ENCODE peak calls at places on chromosomes 7 and 10, in seven cellular contexts. Z is vagina, Q is thoracic aorta, E is hepatocyte, M is fibroblast of pulmonary artery, Y is neural crest cell, L is fibroblast of lung. V is an unnamed sample.

GRCh38 chr10:69324583-69324982 is 46.3 kb downstream of the HK1 start:
- DNase-seq in Y (no peak), Z (no peak), M (no peak), E (no peak), L (no peak), Q (no peak), V (no peak)

GRCh38 chr7:12056381-12056780 is 154.7 kb upstream of the TMEM106B start:
- DNase-seq in Z (no peak), Q (no peak), Y (no peak), L (peak), M (no peak), E (no peak), V (no peak)

GRCh38 chr10:15433850-15434537 is 62.9 kb upstream of the FAM171A1 start:
- DNase-seq in Z (no peak), Y (peak), Q (no peak), M (peak), E (peak), L (peak), V (no peak)

GRCh38 chr10:47048533-47048905 is 137.3 kb downstream of the PTPN20 start:
- DNase-seq in Y (no peak), E (no peak), L (no peak), M (peak), Q (no peak), Z (no peak), V (no peak)

GRCh38 chr10:62548686-62549085 is 174.5 kb downstream of the ZNF365 start:
- DNase-seq in Q (no peak), Y (no peak), M (no peak), L (no peak), Z (no peak), E (no peak), V (no peak)

GRCh38 chr7:118214051-118214832 is 10.3 kb upstream of the ANKRD7 start:
- DNase-seq in M (peak), E (no peak), L (peak), Q (peak), Z (no peak), Y (no peak), V (peak)

GRCh38 chr10:78207776-78208175 is 174.1 kb downstream of the RPS24 start:
- DNase-seq in E (no peak), Y (no peak), Q (no peak), M (no peak), Z (no peak), L (no peak), V (no peak)

GRCh38 chr10:79488870-79489269 is 23.5 kb upstream of the EIF5AL1 start:
- DNase-seq in L (no peak), Y (no peak), Q (no peak), E (no peak), M (no peak), Z (peak), V (no peak)

GRCh38 chr7:46603780-46604725 is 683.0 kb upstream of the IGFBP3 start:
- DNase-seq in Z (peak), Q (peak), Y (no peak), L (peak), E (peak), M (peak), V (no peak)

GRCh38 chr7:87766827-87767226 is 109.3 kb downstream of the SLC25A40 start:
- DNase-seq in E (no peak), L (no peak), M (no peak), Q (no peak), Y (no peak), Z (no peak), V (no peak)

GRCh38 chr7:75992083-75992755 is 2.2 kb downstream of the TMEM120A start:
- DNase-seq in Y (no peak), E (no peak), L (no peak), M (no peak), Z (no peak), Q (no peak), V (no peak)

GRCh38 chr10:69952069-69952800 is 100.4 kb upstream of the MACROH2A2 start:
- DNase-seq in M (no peak), Y (no peak), E (no peak), Z (no peak), Q (no peak), L (no peak), V (no peak)

GRCh38 chr7:109059089-109059488 is 489.4 kb downstream of the DNAJB9 start:
- DNase-seq in E (no peak), M (no peak), L (no peak), Y (no peak), Z (no peak), Q (no peak), V (no peak)

GRCh38 chr7:73519867-73520672 is 2.0 kb downstream of the BAZ1B start:
- DNase-seq in L (no peak), Q (no peak), M (no peak), E (no peak), Y (no peak), Z (no peak), V (no peak)

GRCh38 chr7:11668727-11669126 is 163.3 kb downstream of the THSD7A start:
- DNase-seq in Z (no peak), M (no peak), L (no peak), E (no peak), Y (no peak), Q (no peak), V (no peak)

GRCh38 chr10:127577376-127577775 is 28.3 kb downstream of the NPS start:
- DNase-seq in L (peak), M (peak), Q (no peak), Z (no peak), Y (no peak), E (no peak), V (no peak)

GRCh38 chr7:155071916-155072315 is 1.8 kb downstream of the HTR5A start:
- DNase-seq in M (no peak), L (no peak), Y (no peak), Q (no peak), E (no peak), Z (no peak), V (no peak)

GRCh38 chr10:86229378-86229777 is 137.2 kb downstream of the GRID1 start:
- DNase-seq in M (no peak), Z (no peak), Y (no peak), E (no peak), Q (no peak), L (no peak), V (no peak)

GRCh38 chr10:52316005-52316404 is 1.9 kb downstream of the DKK1 start:
- DNase-seq in E (no peak), Y (no peak), Z (no peak), Q (no peak), M (no peak), L (peak), V (no peak)

GRCh38 chr10:103966671-103967432 is at the start of gene SLK:
- DNase-seq in E (peak), Q (peak), Y (peak), M (peak), L (peak), Z (peak), V (peak)

GRCh38 chr10:14478639-14479038 is 147.9 kb upstream of the FRMD4A start:
- DNase-seq in Z (no peak), E (peak), M (peak), Y (peak), Q (no peak), L (peak), V (no peak)

GRCh38 chr7:148485618-148486017 is 104.9 kb upstream of the C7orf33 start:
- DNase-seq in L (no peak), E (peak), Z (no peak), Q (no peak), Y (no peak), M (no peak), V (no peak)

GRCh38 chr7:158074896-158075632 is 512.6 kb downstream of the PTPRN2 start:
- DNase-seq in Q (no peak), Y (no peak), Z (no peak), M (no peak), L (no peak), E (no peak), V (no peak)

GRCh38 chr10:133527779-133528271 is 662 bp downstream of the CYP2E1 start:
- DNase-seq in Z (no peak), M (no peak), Y (no peak), Q (no peak), E (no peak), L (no peak), V (no peak)

GRCh38 chr10:585502-585901 is 104.0 kb downstream of the DIP2C start:
- DNase-seq in M (no peak), E (no peak), L (no peak), Y (no peak), Z (no peak), Q (no peak), V (no peak)
- TF ChIP-seq CTCF in M (no peak), E (no peak), L (no peak), Y (no peak), Z (no peak), Q (no peak), V (no peak)

DNA sequence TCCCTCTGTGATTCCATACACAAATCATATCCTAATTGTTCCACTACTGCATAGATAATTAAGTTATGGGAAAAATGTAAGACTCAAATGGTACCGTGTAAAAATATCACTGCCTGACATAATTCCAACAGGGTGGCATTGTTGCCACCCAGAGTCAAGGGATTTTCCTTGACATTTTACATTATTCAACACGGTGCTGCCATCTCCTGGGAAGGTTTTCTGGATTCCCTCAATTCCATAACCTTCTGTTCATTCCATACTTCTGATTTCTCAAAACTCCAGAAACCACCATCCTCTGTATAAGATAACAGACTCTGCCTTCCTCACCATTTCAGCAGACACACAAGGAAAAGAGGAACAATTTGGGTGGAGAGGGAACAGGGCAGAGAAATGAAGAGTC is 495.9 kb downstream of the XPNPEP1 start:
- DNase-seq in Q (no peak), M (no peak), Y (no peak), Z (no peak), E (peak), L (peak), V (no peak)
- TF ChIP-seq CTCF in Q (no peak), M (no peak), Y (peak), Z (no peak), E (peak), L (peak), V (peak)

GRCh38 chr7:114929570-114929969 is 7.7 kb downstream of the MDFIC start:
- DNase-seq in Z (no peak), E (no peak), Y (no peak), L (no peak), M (no peak), Q (no peak), V (no peak)
- TF ChIP-seq CTCF in Z (no peak), E (no peak), Y (no peak), L (no peak), M (peak), Q (no peak), V (no peak)

GRCh38 chr7:80550005-80550404 is 38.1 kb upstream of the GNAT3 start:
- DNase-seq in L (no peak), Q (no peak), M (no peak), Z (no peak), E (no peak), Y (no peak), V (no peak)
- TF ChIP-seq CTCF in L (no peak), Q (no peak), M (no peak), Z (no peak), E (no peak), Y (no peak), V (no peak)

DNA sequence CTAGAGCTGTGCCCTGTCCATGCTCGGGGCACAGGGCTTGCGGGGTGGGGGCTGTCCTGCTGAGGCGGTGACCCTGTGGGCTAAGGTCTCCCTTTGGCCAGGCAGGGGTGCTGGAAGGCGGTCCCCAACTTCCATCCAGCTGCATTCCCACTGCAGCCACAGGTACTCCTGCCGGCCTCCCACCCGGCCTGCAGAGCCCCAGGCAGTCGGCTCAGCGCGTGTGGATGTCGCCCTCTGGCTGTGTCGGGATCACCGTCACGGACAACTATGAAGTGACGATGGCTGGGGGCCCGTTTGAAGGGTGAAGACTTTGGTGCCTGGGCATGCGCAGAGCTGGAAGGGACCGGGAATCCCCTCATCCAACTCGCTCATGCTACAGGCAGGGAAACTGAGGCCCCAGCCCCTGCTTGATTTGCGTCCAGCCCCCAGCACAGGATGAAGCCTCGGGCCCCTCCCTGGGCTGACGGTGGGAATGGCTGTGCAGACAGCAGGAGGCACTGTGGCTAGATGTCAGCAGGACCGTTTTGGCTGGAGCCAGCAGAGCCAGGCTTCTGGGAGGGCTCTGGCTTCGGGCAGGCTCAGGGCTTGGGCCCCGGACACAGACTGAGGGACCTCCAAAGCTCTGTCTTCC is 2.3 kb upstream of the TMEM184A start:
- DNase-seq in Q (no peak), Y (no peak), L (no peak), Z (no peak), M (no peak), E (peak), V (no peak)
- TF ChIP-seq CTCF in Q (peak), Y (no peak), L (no peak), Z (no peak), M (peak), E (peak), V (peak)

V was measured in D721Med.